ENCODE peak calls at places on chromosome 4, in four cellular contexts. D, X, S and U are unnamed samples.

GRCh38 chr4:48141048-48141447 is 7.0 kb upstream of the TXK start:
- DNase-seq in D (peak; percentile 56), X (peak; percentile 36), S (no peak), U (no peak)

GRCh38 chr4:17605236-17605635 is 9.2 kb upstream of the MED28 start:
- DNase-seq in X (no peak), S (no peak), D (peak; percentile 19), U (no peak)

GRCh38 chr4:55066018-55066417 is 59.4 kb downstream of the KDR start:
- DNase-seq in D (no peak), X (no peak), S (no peak), U (no peak)

GRCh38 chr4:147731611-147732515 is at the start of gene ARHGAP10:
- DNase-seq in X (peak; percentile 78), D (peak; percentile 82), S (peak; percentile 82), U (peak; percentile 65)

GRCh38 chr4:25862411-25863346 is at the start of gene SEL1L3:
- DNase-seq in D (no peak), S (peak; percentile 74), X (no peak), U (peak; percentile 68)

GRCh38 chr4:60344908-60345307 is 855.2 kb upstream of the ADGRL3 start:
- DNase-seq in S (no peak), D (peak; percentile 8), X (no peak), U (no peak)

GRCh38 chr4:36613999-36614398 is 332.6 kb downstream of the DTHD1 start:
- DNase-seq in D (no peak), X (no peak), S (no peak), U (no peak)

GRCh38 chr4:9923195-9923812 is 98.0 kb downstream of the SLC2A9 start:
- DNase-seq in S (no peak), D (no peak), X (no peak), U (no peak)

GRCh38 chr4:77433102-77433733 is 172.4 kb upstream of the CXCL13 start:
- DNase-seq in X (peak; percentile 65), S (no peak), D (peak; percentile 2), U (peak; percentile 39)

GRCh38 chr4:100790838-100791615 is 273.2 kb upstream of the EMCN start:
- DNase-seq in S (no peak), X (no peak), D (no peak), U (no peak)

GRCh38 chr4:48127882-48128394 is 6.1 kb downstream of the TXK start:
- DNase-seq in S (peak; percentile 84), X (peak; percentile 97), D (peak; percentile 94), U (peak; percentile 91)

GRCh38 chr4:106334732-106335131 is 18.4 kb downstream of the AIMP1 start:
- DNase-seq in S (no peak), X (no peak), D (no peak), U (no peak)

GRCh38 chr4:139676913-139677585 is 11.4 kb downstream of the MGST2 start:
- DNase-seq in D (no peak), X (peak; percentile 89), S (no peak), U (no peak)

GRCh38 chr4:33369366-33369899 is 2649.3 kb downstream of the PCDH7 start:
- DNase-seq in S (no peak), X (no peak), D (peak; percentile 12), U (no peak)

DNA sequence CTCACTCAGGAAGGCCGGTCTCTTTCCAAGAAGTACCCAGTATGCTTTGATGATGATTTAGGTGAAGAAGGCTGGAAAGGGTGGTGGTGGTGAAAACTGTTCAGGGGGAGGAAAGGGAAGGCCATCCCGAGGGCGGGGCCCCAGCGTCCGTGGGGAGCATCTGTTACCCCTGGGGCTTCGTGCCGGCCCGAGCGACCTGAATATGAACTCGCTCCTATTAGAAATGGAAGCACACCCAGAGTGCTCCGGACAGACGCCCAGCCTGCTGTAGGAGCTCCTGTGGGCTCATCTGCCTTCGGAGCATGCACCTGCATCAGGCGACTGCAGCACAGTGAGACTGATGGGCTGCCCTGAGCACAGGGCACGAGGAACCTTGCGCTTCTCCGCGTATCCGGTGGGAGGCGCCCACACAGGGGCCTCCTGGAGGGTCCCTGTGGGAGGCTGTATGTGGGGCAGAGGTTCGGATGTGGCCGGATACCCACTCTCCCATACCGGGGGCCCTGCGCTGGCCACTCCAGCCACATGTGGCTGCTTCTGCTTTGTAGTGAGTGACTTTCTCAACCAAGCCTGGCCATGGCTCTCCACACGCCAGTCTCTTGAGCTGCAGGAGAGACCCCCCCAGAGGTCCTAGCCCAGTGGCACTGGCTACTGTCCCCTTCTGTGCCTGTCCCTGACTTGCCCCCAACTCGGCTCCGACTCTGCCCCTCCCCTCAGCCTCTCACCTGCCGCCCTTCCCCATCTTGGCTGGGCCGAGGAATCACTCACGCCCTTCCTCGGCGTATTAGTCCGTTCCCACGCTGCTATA is 36.8 kb downstream of the FGFRL1 start:
- DNase-seq in S (peak; percentile 46), D (no peak), X (no peak), U (peak; percentile 29)
- H3K27ac ChIP-seq in S (no peak overlapping the region), D (no peak overlapping the region), X (no peak overlapping the region), U (no peak overlapping the region)

DNA sequence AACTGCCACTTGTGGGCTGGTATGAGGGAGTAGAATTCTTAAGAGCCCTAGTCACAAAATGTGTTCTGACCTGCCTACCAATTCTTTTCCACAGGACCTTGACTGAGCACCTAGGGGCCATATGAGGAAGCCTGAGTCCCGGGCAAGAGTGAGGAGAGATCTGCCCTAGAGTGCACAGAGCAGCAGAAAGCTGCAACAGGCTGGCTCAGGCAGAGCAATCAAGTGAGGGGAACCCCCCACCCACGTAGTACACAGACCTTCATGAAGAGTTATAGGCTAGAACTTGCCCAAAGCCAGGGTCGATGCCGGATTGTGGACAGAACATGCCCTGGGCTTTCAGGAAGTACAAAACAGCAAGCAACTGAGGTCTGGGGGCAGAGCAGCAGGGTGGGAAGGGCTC is 117.0 kb downstream of the SPOCK3 start:
- DNase-seq in S (no peak), D (no peak), X (no peak), U (no peak)
- H4K5ac ChIP-seq in S (no peak overlapping the region), D (no peak overlapping the region), X (no peak overlapping the region), U (no peak overlapping the region)

GRCh38 chr4:112279025-112279881 is 6.5 kb downstream of the TIFA start:
- DNase-seq in S (no peak), X (no peak), D (peak; percentile 34), U (no peak)
- H3K27ac ChIP-seq in S (no peak overlapping the region), X (no peak overlapping the region), D (no peak overlapping the region), U (no peak overlapping the region)

GRCh38 chr4:165720411-165721082 is 152.5 kb upstream of the TLL1 start:
- DNase-seq in X (no peak), D (no peak), S (no peak), U (no peak)

GRCh38 chr4:165726831-165727230 is 146.2 kb upstream of the TLL1 start:
- DNase-seq in X (no peak), D (no peak), S (no peak), U (no peak)

GRCh38 chr4:165721815-165722214 is 151.2 kb upstream of the TLL1 start:
- DNase-seq in D (no peak), X (no peak), S (no peak), U (no peak)

GRCh38 chr4:165725352-165725751 is 147.7 kb upstream of the TLL1 start:
- DNase-seq in X (no peak), S (no peak), D (no peak), U (no peak)

DNA sequence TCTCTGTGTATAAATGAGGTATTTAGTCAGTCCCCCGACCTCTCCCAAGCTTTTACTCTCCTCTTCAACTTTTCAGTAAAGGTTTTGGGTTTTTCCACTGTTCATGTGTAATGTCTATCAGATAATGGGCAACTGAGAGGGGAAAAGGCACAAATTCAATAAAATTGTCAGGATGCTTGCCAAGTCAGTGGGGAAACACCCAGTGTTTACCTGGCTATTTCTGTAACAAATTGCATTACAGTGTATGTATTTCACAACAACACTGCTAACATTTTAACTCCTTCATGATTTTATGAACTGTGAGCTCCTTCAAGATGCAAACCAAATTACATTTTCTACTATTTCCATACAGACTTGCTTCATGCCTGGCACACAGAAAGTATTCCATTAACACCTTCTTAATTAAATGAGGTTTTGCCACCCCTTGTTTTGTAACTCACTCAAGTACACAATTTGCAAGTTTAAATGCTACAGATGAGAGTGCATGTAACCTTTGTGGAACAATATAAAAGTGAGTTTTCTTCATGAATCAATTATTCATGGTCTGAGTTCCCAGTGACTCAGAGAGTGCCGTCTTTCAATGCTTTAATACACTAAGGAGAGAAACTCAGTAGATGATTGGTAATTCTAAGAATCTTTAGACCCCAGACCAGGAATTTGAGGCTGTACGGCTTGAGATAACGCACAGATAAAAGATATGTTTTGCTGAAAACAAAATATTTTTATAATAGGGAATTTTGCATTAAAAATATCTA is 149.8 kb upstream of the TLL1 start:
- DNase-seq in S (no peak), D (no peak), X (no peak), U (no peak)
- H4K5ac ChIP-seq in S (no peak overlapping the region), D (no peak overlapping the region), X (no peak overlapping the region), U (no peak overlapping the region)

GRCh38 chr4:143410015-143410414 is 73.3 kb downstream of the GAB1 start:
- DNase-seq in S (no peak), D (no peak), X (no peak), U (no peak)
- H3K27ac ChIP-seq in S (no peak overlapping the region), D (no peak overlapping the region), X (no peak overlapping the region), U (no peak overlapping the region)

DNA sequence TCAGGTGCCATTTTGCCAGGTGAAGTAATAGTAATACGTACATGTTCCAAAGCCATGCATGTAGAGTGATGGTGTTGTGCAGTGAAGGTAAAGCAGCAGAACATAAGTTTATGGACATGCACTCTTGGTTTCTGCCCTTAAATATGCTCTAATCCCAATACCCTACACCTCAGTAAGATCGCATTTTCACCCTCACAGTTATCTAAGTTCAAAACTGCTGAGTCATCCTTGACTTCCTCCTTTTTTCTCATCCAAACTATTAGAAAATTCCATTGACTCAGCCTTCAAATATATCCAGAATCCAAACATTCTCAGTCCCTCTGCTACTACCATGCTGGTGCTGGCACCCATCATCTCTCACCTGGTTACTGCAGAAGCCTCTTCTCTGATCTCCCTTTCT is 652.9 kb upstream of the IGFBP7 start:
- DNase-seq in D (no peak), S (no peak), X (peak; percentile 15), U (no peak)
- H4K5ac ChIP-seq in D (no peak overlapping the region), S (no peak overlapping the region), X (no peak overlapping the region), U (no peak overlapping the region)

DNA sequence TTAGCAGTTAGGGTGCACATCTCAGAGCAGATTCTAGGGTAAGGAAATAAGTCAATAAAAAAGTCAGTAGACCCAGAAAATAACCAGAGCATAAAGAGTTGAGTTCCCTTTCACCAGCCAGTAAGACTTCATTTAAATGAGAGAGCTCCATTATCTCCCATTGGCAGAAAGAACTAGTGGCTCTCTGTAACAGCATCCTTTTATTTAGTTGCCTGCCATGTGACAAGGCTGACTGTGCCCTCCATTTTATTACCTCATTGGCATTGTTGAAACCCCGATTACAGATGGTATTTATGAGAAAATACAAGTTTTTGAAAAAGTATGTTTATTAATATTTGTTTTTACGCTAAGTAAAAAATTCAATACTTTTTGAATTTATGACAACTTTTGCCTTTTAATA is 859.5 kb upstream of the NDST4 start:
- DNase-seq in X (peak; percentile 63), S (no peak), D (no peak), U (no peak)
- H3K27ac ChIP-seq in X (peak overlapping the region; percentile 82), S (no peak overlapping the region), D (no peak overlapping the region), U (peak overlapping the region; percentile 98)

GRCh38 chr4:128558896-128559669 is 250.4 kb upstream of the JADE1 start:
- DNase-seq in S (no peak), D (peak; percentile 41), X (no peak), U (no peak)
- H4K5ac ChIP-seq in S (no peak overlapping the region), D (peak overlapping the region; percentile 76), X (no peak overlapping the region), U (no peak overlapping the region)